ENCODE peak calls at places on chromosomes 12 and 14, in four cellular contexts. V is lower lobe of right lung, B is PC-3, U is fibroblast of mammary gland. A is an unnamed sample.

GRCh38 chr14:52313903-52314481 is at the start of gene PTGER2:
- DNase-seq in V (peak), U (peak), B (peak), A (peak)

GRCh38 chr12:101671157-101671791 is 26.2 kb upstream of the CHPT1 start:
- DNase-seq in B (no peak), U (no peak), V (peak), A (peak)

GRCh38 chr12:125284945-125285344 is 219.7 kb downstream of the AACS start:
- DNase-seq in B (no peak), V (no peak), U (no peak), A (no peak)

GRCh38 chr12:125185740-125186470 is 120.7 kb downstream of the AACS start:
- DNase-seq in U (peak), B (peak), V (peak), A (peak)

GRCh38 chr12:51862947-51863346 is 14.4 kb upstream of the FIGNL2 start:
- DNase-seq in U (no peak), B (no peak), V (no peak), A (no peak)

GRCh38 chr14:78278464-78278863 is 108.3 kb downstream of the NRXN3 start:
- DNase-seq in B (no peak), V (no peak), U (no peak), A (no peak)

GRCh38 chr14:53967606-53968005 is 11.0 kb upstream of the BMP4 start:
- DNase-seq in B (peak), V (no peak), U (no peak), A (no peak)

GRCh38 chr14:67738740-67739504 is 37.2 kb downstream of the RDH12 start:
- DNase-seq in U (peak), B (peak), V (no peak), A (peak)

GRCh38 chr14:90288646-90289355 is 32.4 kb downstream of the PSMC1 start:
- DNase-seq in U (no peak), B (no peak), V (no peak), A (no peak)

GRCh38 chr14:36111822-36112583 is 64.5 kb downstream of the PTCSC3 start:
- DNase-seq in U (no peak), B (no peak), V (no peak), A (no peak)

GRCh38 chr12:39990122-39991101 is 115.5 kb downstream of the SLC2A13 start:
- DNase-seq in V (peak), U (peak), B (peak), A (peak)

GRCh38 chr12:47268501-47269459 is 189.0 kb upstream of the AMIGO2 start:
- DNase-seq in V (no peak), U (no peak), B (peak), A (no peak)

GRCh38 chr14:99574099-99574880 is 29.7 kb downstream of the CCDC85C start:
- DNase-seq in U (no peak), B (peak), V (peak), A (peak)

GRCh38 chr14:99573436-99574098 is 30.4 kb downstream of the CCDC85C start:
- DNase-seq in V (no peak), B (no peak), U (no peak), A (no peak)

GRCh38 chr14:99576304-99576703 is 27.7 kb downstream of the CCDC85C start:
- DNase-seq in B (peak), U (no peak), V (no peak), A (no peak)

GRCh38 chr14:99576761-99577705 is 27.0 kb downstream of the CCDC85C start:
- DNase-seq in U (no peak), V (no peak), B (no peak), A (no peak)

GRCh38 chr14:99575043-99576023 is 28.7 kb downstream of the CCDC85C start:
- DNase-seq in U (no peak), V (peak), B (peak), A (peak)
- TF ChIP-seq CTCF in U (no peak), V (peak), B (peak), A (no peak)

GRCh38 chr14:75070383-75070782 is 942 bp downstream of the ZC2HC1C start:
- DNase-seq in B (no peak), U (peak), V (no peak), A (peak)
- H3K4me3 ChIP-seq in B (no peak), U (no peak), V (peak), A (no peak)

GRCh38 chr12:116798719-116799118 is 60.6 kb downstream of the RNFT2 start:
- DNase-seq in V (no peak), U (no peak), B (no peak), A (no peak)
- TF ChIP-seq CTCF in V (no peak), U (no peak), B (no peak), A (no peak)

DNA sequence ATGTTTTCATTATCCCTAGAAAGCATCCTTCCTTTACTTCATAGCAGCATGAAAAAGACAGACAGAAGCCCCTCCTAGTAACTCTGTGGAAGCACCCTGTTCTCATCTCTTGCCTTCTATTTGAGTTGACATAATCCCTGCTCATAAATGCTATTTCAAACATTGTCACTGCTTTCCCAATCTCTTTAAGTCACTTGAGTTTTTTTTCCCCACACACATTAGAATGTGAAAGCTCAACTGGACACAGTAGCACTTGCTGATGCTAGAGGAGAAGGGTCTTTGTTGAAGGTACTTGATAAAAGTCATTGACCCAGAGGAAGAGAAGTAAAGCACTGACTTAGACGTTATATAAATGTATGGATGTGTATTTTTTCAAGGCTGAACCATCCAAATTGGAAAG is 3.0 kb downstream of the E2F7 start:
- DNase-seq in B (no peak), V (no peak), U (no peak), A (no peak)
- H3K4me3 ChIP-seq in B (peak), V (peak), U (no peak), A (no peak)

GRCh38 chr12:45273717-45274271 is 57.9 kb downstream of the ANO6 start:
- DNase-seq in U (peak), V (no peak), B (peak), A (no peak)

GRCh38 chr12:45269407-45269741 is 53.5 kb downstream of the ANO6 start:
- DNase-seq in V (no peak), B (no peak), U (no peak), A (no peak)

GRCh38 chr12:45263587-45263986 is 47.7 kb downstream of the ANO6 start:
- DNase-seq in U (no peak), V (no peak), B (no peak), A (no peak)

GRCh38 chr12:45268672-45269406 is 52.9 kb downstream of the ANO6 start:
- DNase-seq in U (peak), B (peak), V (peak), A (peak)
- TF ChIP-seq CTCF in U (peak), B (peak), V (peak), A (no peak)

GRCh38 chr12:114682920-114683708 is 861 bp downstream of the TBX3 start:
- DNase-seq in B (peak), U (no peak), V (no peak), A (no peak)
- H3K4me3 ChIP-seq in B (peak), U (peak), V (peak), A (peak)

A was measured in mucosa of descending colon.